ENCODE peak calls at places on chromosomes 6 and 20, in four cellular contexts. D, I, N and C are unnamed samples.

GRCh38 chr20:60977896-60978295 is 274.2 kb upstream of the CDH4 start:
- DNase-seq in I (no peak), D (no peak), N (no peak), C (no peak)

GRCh38 chr6:155216312-155217028 is 47.3 kb upstream of the CLDN20 start:
- DNase-seq in I (no peak), D (peak; percentile 15), N (no peak), C (peak; percentile 59)

GRCh38 chr6:11650297-11650696 is 112.7 kb downstream of the TMEM170B start:
- DNase-seq in D (peak; percentile 61), N (peak; percentile 64), I (peak; percentile 90), C (peak; percentile 83)

GRCh38 chr6:170087946-170088348 is 202.9 kb downstream of the DLL1 start:
- DNase-seq in D (no peak), I (no peak), N (peak; percentile 43), C (peak; percentile 30)

GRCh38 chr6:134819236-134819635 is 130.7 kb downstream of the ALDH8A1 start:
- DNase-seq in D (no peak), N (no peak), I (no peak), C (no peak)

GRCh38 chr20:40703981-40704530 is 15.0 kb upstream of the MAFB start:
- DNase-seq in D (no peak), N (no peak), I (no peak), C (no peak)

GRCh38 chr6:34809914-34810882 is 18.3 kb downstream of the BLTP3A start:
- DNase-seq in I (peak; percentile 34), D (no peak), N (no peak), C (no peak)

GRCh38 chr6:36765943-36766648 is 68.5 kb downstream of the RAB44 start:
- DNase-seq in N (peak; percentile 95), D (peak; percentile 83), I (peak; percentile 76), C (peak; percentile 85)

GRCh38 chr6:16305788-16306187 is 67.4 kb downstream of the GMPR start:
- DNase-seq in N (no peak), I (no peak), D (no peak), C (no peak)
- H3K4me2 ChIP-seq in N (peak overlapping the region; percentile 4), I (no peak overlapping the region), D (peak overlapping the region; percentile 54), C (peak overlapping the region; percentile 93)

GRCh38 chr20:46007671-46008070 is 1.0 kb upstream of the MMP9 start:
- DNase-seq in N (no peak), D (no peak), I (no peak), C (no peak)

GRCh38 chr20:46004813-46005505 is 3.7 kb upstream of the MMP9 start:
- DNase-seq in N (no peak), I (no peak), D (no peak), C (peak; percentile 86)

GRCh38 chr20:46006964-46007363 is 1.7 kb upstream of the MMP9 start:
- DNase-seq in D (no peak), N (no peak), I (no peak), C (no peak)

GRCh38 chr20:46004187-46004586 is 4.5 kb upstream of the MMP9 start:
- DNase-seq in N (no peak), I (no peak), D (no peak), C (no peak)

DNA sequence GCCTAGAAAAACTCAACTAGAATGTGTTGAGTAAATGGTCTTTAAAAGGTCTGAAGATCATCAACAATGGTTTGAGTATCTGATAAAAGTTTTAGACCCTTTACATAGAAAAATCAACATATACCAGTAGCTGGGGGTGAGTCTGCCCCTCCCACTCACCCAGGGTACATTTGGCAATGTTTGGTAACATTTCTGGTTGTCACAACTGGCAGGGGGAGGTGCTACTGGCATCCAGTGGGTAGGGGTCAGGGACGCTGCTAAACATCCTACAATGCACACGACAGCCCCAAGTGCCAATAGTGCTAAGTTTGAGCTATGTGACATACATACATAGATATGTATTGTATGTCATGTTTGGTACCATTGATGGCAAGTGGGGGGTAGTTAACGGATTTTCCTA is 2.7 kb upstream of the MMP9 start:
- DNase-seq in N (no peak), I (no peak), D (no peak), C (no peak)
- H3K4ac ChIP-seq in N (no peak overlapping the region), I (no peak overlapping the region), D (no peak overlapping the region), C (no peak overlapping the region)

DNA sequence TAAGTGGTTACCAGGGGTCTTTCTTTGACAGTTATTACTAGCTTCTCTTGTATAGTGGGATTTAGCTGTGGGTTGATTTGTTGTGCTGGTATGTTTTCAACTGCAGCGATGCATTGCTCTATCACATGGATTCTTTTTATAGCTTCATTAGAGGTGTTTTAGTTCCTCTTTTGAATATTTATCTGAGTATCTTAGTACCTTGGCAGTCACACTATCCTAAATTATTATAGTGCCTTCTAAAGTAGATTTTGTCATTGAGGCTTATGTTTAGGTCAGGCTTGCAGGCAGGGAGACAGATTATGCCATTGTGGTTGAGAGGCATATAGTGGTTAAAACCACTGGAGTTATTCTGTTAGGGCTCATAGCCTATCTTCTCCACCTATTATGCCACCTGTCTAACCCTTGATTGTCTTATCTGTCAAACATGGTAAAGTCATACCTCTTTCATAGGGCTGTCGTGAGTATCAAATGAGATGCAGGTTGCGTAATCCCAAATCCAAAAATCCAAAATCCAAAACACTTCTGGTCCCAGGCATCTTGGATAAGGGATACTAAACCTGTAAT is 49.3 kb downstream of the KCNS1 start:
- DNase-seq in N (no peak), D (no peak), I (no peak), C (no peak)
- H3K4me2 ChIP-seq in N (no peak overlapping the region), D (no peak overlapping the region), I (no peak overlapping the region), C (no peak overlapping the region)

DNA sequence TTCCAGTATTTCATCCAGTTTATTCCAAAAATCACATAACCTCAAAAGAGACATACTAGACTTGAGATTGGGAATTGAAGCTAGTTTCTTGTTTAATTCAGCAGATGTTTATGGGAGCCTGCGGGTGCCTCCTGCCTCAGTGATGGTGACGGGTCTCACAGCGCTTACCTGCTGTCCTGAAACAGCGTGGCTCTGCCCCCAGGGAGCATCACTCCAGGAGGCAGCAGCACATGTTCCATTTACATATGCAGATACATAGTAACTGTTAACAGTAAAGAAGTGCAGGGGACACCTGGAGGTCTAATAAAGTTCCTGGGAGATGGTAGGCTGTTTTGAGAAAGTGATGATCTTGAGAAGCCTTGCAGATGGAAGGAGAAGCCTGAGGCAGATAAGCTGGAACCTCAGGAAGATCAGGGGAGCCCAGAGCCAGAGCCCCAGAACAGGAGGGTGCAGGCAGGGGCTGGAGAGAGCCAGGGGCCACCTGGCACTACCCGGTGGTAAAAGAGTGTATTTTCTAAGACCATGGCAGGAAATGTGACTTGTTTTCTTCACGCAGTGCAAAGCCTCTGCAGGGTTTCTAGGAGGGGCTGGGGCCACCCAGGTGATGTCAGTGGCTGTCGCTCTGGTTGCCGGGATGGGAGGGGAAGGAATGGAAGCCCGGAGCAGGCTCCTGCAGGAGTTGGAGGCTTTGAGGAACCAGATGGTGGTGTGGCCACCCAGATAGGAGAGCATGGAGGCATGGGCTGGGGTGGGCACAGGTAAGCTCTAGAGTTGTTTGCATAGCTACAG is 24.2 kb upstream of the KIF25 start:
- DNase-seq in I (no peak), D (no peak), N (no peak), C (no peak)
- H3K4ac ChIP-seq in I (no peak overlapping the region), D (no peak overlapping the region), N (no peak overlapping the region), C (no peak overlapping the region)

DNA sequence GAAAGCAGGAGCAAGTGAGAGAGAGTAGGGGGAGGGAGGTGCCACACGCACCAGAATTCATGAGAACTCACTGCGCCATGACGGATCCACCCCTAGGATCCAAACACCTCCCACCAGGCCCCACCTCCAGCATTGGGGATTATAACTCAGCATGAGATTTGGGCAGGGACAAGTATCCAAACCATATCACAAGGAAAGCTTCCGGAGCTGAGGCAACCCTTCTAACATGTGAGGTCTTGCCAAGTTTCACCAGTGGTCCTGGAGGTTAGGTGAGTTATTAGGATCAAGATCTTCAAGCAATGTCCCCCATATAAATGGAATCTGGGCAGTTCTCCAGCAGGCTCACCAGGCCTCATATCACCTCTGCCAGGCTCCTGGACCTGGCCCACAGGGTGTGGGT is 308.4 kb downstream of the NRN1 start:
- DNase-seq in N (no peak), I (no peak), D (no peak), C (no peak)
- H3K4me2 ChIP-seq in N (no peak overlapping the region), I (no peak overlapping the region), D (no peak overlapping the region), C (no peak overlapping the region)